ENCODE peak calls at places on chromosomes 12 and 14, in eight cellular contexts. W is SK-N-SH, J is HCT116, H is MM.1S, V is hepatocyte, G is GM23248, Z is GM23338, O is OCI-LY7. D is an unnamed sample. For H3K9me2, the result is how much of the 10 kb centered on the place peaks cover.

GRCh38 chr14:100904307-100905019 is 941 bp upstream of the RTL1 start:
- DNase-seq in Z (peak), O (no peak), W (peak), G (peak), H (no peak), J (no peak), V (peak), D (peak)

GRCh38 chr12:17108877-17109520 is 503.0 kb upstream of the LMO3 start:
- DNase-seq in W (no peak), Z (no peak), H (no peak), V (no peak), G (no peak), O (peak), J (no peak), D (peak)

GRCh38 chr12:66929121-66929520 is 250.2 kb upstream of the GRIP1 start:
- DNase-seq in J (no peak), H (no peak), W (no peak), V (no peak), Z (no peak), O (no peak), G (no peak), D (no peak)

GRCh38 chr12:75578546-75578945 is 67.1 kb upstream of the KRR1 start:
- DNase-seq in W (no peak), O (no peak), H (no peak), Z (no peak), V (no peak), J (no peak), G (no peak), D (peak)

GRCh38 chr14:35252485-35252884 is 39.7 kb upstream of the PSMA6 start:
- DNase-seq in G (no peak), Z (no peak), W (no peak), O (no peak), V (no peak), H (no peak), J (no peak), D (no peak)

GRCh38 chr12:75784591-75784990 is 247.0 kb downstream of the PHLDA1 start:
- DNase-seq in H (peak), G (peak), V (peak), O (peak), W (peak), Z (no peak), J (no peak), D (peak)

GRCh38 chr12:83573676-83574075 is 887.0 kb downstream of the TMTC2 start:
- DNase-seq in W (no peak), Z (no peak), H (no peak), O (no peak), V (peak), G (peak), J (peak), D (peak)

GRCh38 chr12:21330682-21331253 is 3.9 kb downstream of the SLCO1A2 start:
- DNase-seq in V (no peak), H (no peak), J (peak), W (no peak), O (peak), Z (peak), G (no peak), D (peak)

GRCh38 chr14:29521526-29522137 is 406.0 kb downstream of the PRKD1 start:
- DNase-seq in V (peak), H (no peak), Z (peak), J (no peak), G (peak), O (peak), W (no peak), D (peak)

GRCh38 chr12:54292083-54292930 is 8.5 kb downstream of the NFE2 start:
- DNase-seq in O (no peak), H (no peak), G (no peak), V (no peak), Z (no peak), W (no peak), J (no peak), D (no peak)

GRCh38 chr14:27049611-27050172 is 451.9 kb upstream of the NOVA1 start:
- DNase-seq in H (peak), O (no peak), J (no peak), W (no peak), G (no peak), Z (no peak), V (no peak), D (no peak)

GRCh38 chr14:31270196-31270772 is 62.7 kb upstream of the HECTD1 start:
- DNase-seq in H (peak), G (peak), Z (peak), O (peak), J (no peak), V (peak), W (no peak), D (no peak)

GRCh38 chr14:52692248-52692962 is 3.0 kb downstream of the ERO1A start:
- DNase-seq in J (no peak), V (no peak), G (peak), O (peak), W (peak), H (no peak), Z (no peak), D (no peak)

GRCh38 chr12:83114042-83114441 is 427.3 kb downstream of the TMTC2 start:
- DNase-seq in W (no peak), Z (no peak), O (no peak), J (no peak), V (no peak), H (no peak), G (no peak), D (no peak)

GRCh38 chr14:82647088-82647697 is 1113.5 kb upstream of the SEL1L start:
- DNase-seq in O (no peak), Z (no peak), J (no peak), W (no peak), H (no peak), G (no peak), V (no peak), D (no peak)

GRCh38 chr14:82636426-82636825 is 1102.8 kb upstream of the SEL1L start:
- DNase-seq in V (no peak), O (no peak), H (no peak), G (no peak), Z (no peak), J (no peak), W (no peak), D (no peak)

GRCh38 chr14:82641050-82641540 is 1107.4 kb upstream of the SEL1L start:
- DNase-seq in J (no peak), G (no peak), O (no peak), V (no peak), Z (no peak), W (no peak), H (no peak), D (no peak)

GRCh38 chr14:82642425-82642824 is 1108.8 kb upstream of the SEL1L start:
- DNase-seq in Z (peak), J (no peak), G (no peak), O (no peak), V (peak), H (no peak), W (no peak), D (peak)
- H3K9me2 ChIP-seq in Z (under half), J (under half), G (under half), O (under half), V (under half), H (under half), W (under half), D (under half)

DNA sequence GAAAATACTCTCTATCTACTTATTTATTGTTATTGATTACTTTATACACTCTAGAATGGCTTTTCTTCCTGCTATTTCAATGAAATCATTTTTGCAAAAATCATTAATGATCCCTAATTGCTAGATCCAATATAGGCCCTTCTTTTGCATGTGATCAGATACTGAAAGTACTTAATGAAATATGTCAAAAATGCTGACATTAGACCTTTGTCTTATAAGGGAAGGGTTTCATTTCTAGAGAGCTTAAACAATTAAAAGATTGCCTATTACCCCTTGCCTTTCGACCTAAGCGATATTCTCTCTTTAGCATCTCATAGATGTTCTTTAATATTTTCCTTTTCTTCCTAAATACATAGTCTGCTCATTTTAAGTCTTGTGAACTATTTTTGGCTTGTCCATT is 101.1 kb downstream of the KTN1 start:
- DNase-seq in O (no peak), H (no peak), V (no peak), J (no peak), Z (no peak), G (no peak), W (no peak), D (no peak)
- H3K9me2 ChIP-seq in O (under half), H (under half), V (under half), J (under half), Z (under half), G (under half), W (under half), D (under half)

DNA sequence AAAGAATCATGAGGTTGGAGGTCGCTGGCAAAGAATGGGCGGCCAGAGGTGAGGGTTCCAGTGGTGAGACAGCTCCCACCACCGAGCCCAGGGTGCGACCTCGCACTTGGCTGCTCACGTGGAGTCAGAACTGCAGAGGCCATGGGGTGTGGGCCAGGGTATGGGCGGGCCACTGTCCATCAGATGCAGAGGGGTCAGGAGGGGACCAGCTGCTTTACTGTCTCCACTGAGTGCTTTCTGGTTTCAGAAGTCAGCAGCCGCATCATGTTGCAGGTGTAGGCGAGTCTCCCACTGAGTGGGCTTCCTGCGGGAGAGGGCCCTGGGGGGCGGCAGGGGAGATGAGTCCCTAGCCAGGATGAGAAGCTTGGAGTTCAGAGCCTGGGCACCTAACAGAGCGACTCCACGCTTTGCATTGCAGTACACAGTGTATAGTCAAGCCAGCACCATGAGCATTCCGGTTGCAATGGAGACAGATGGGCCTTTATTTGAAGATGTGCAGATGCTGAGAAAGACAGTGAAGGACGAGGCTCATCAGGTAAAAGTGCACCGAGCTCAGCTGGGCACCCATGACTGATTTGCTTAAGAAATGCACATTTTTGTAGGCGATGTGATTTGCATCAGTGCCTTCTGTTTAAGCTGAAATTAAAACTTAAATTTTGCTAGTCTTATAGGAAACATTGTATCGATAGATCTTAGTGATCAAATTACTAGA is 46.8 kb upstream of the DYNC1H1 start:
- DNase-seq in W (no peak), Z (peak), G (no peak), J (no peak), H (no peak), O (no peak), V (no peak), D (no peak)
- H3K9me2 ChIP-seq in W (under half), Z (under half), G (under half), J (under half), H (under half), O (under half), V (under half), D (under half)

DNA sequence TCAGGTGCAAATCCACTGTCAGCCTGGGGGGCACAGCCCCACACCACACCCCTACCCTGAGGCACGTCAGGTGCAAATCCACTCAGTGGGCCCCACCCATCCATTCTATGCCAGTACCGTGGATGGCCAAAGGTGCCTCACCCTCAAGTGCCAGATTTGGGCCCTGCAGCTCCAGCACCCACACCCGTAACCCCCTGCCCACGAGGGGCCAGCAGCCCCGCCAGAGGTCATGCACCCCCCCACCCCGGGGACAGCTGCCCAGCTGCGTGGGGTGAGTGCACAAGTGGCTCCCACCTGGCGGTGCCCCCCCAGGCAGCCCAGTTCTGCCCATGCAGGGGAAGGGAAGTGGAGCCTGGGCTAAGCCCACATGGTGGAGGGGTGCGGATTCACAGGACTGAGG is 51.2 kb downstream of the FBRSL1 start:
- DNase-seq in O (no peak), J (no peak), G (no peak), H (no peak), V (no peak), Z (no peak), W (no peak), D (no peak)
- H3K9me2 ChIP-seq in O (under half), J (under half), G (under half), H (under half), V (under half), Z (under half), W (under half), D (under half)

DNA sequence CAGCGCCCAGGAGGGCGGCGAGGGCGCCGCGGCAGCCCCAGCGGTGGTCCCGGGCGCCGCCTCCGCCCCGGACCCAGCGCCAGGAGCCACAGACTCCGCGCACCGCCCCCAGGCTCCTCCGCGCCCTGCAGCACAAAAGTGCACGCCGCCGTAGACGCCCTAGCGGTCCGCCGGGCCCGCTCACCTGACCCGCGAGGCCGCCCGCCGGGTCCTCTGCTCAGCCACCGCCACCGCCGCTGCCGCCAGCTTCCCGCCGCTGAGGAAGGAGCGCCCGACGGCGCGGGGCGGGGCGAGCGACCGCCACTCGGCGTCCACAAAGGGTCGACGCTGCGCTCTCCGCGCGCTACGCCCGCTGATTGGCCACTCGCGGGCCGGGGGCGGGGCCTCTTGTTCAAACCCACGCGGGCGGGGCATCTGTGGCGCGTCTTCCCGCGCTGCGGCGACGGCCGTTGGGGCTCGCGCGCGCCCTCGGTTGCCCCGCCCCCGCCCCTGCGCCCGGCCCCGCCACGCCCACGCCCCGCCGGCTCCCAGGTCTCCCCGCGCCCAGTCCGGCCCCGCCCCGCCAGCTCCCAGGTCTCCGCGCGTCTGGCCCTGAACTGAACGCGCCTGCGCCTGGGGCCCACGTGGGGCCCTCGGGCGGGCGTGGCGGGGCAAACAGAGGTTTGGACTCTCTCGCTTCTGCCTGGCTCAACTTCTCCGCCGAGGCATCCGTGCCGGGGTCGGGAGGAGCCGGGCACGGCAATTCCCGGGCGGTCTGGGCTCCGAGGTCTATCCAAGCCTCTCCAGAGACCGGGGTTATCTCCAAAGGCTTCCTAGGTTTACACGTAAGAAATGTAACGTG is at the start of gene CDCA4:
- DNase-seq in H (peak), V (peak), W (peak), G (peak), J (peak), O (peak), Z (peak), D (peak)
- H3K9me2 ChIP-seq in H (under half), V (under half), W (under half), G (under half), J (under half), O (under half), Z (under half), D (under half)

DNA sequence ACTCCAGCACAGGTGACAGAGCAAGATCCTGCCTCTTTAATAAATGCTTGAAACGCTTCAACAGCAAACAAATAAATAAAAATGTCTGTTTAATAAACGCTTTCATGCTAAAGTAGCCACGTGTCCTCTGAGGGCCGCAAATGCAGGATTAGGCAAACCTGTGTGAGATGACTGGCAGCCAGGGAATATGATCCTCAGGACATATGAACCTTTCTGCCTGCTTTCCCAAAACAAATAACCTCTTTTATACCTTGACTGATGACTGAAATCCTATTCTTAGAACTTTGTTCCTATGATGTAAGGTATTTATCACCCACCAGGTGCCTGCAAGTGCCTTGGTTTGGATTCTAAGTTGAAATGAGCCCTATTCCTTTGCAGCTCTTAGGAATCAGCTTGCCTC is 14.5 kb upstream of the FLVCR2 start:
- DNase-seq in O (no peak), W (no peak), V (no peak), Z (no peak), H (no peak), J (no peak), G (no peak), D (peak)
- H3K9me2 ChIP-seq in O (under half), W (under half), V (under half), Z (under half), H (under half), J (under half), G (under half), D (under half)

GRCh38 chr12:32051511-32052299 is 54.9 kb upstream of the BICD1 start:
- DNase-seq in H (no peak), V (peak), W (no peak), G (peak), O (no peak), J (peak), Z (no peak), D (peak)
- H3K9me2 ChIP-seq in H (under half), V (under half), W (under half), G (under half), O (under half), J (under half), Z (under half), D (under half)

GRCh38 chr12:42448841-42449240 is 122.9 kb downstream of the PPHLN1 start:
- DNase-seq in J (no peak), Z (no peak), G (no peak), O (no peak), V (no peak), H (no peak), W (no peak), D (no peak)

GRCh38 chr12:42444192-42444943 is 118.4 kb downstream of the PPHLN1 start:
- DNase-seq in G (no peak), H (no peak), O (no peak), Z (no peak), W (no peak), J (no peak), V (no peak), D (no peak)

GRCh38 chr12:42445891-42446290 is 119.9 kb downstream of the PPHLN1 start:
- DNase-seq in G (no peak), Z (no peak), O (no peak), H (no peak), J (no peak), V (no peak), W (no peak), D (no peak)

GRCh38 chr12:42447371-42447786 is 121.4 kb downstream of the PPHLN1 start:
- DNase-seq in Z (no peak), O (no peak), H (no peak), V (no peak), G (no peak), W (peak), J (no peak), D (no peak)

GRCh38 chr12:42446761-42447160 is 120.8 kb downstream of the PPHLN1 start:
- DNase-seq in Z (peak), G (no peak), H (no peak), J (no peak), W (no peak), V (no peak), O (no peak), D (no peak)
- H3K9me2 ChIP-seq in Z (under half), G (under half), H (under half), J (under half), W (under half), V (under half), O (under half), D (under half)

GRCh38 chr12:10719482-10719881 is 3.6 kb downstream of the YBX3 start:
- DNase-seq in W (no peak), G (no peak), H (no peak), O (no peak), V (no peak), J (no peak), Z (no peak), D (no peak)
- H3K9me2 ChIP-seq in W (under half), G (under half), H (under half), O (under half), V (under half), J (under half), Z (under half), D (under half)

D was measured in PC-3.